ENCODE peak calls at places on chromosomes 3 and 15, in ten cellular contexts. One of them, this sample, is unnamed.

GRCh38 chr3:2261747-2262146 is 163.1 kb downstream of the CNTN4 start:
- DNase-seq in HuH-7.5: no peak
- DNase-seq in NCI-H1092: no peak
- DNase-seq in T-helper 2 cell: no peak
- DNase-seq in OCI-LY7: no peak
- DNase-seq in ureter: no peak
- DNase-seq in NCI-H524: no peak
- DNase-seq in AML-193: no peak
- DNase-seq in NCI-H1105 treated with DMSO at 0.1 percent for 48 hours: no peak
- DNase-seq in MM.1S: no peak
- DNase-seq in this sample: no peak

GRCh38 chr15:79004336-79004735 is 59.5 kb upstream of the CTSH start:
- DNase-seq in NCI-H1105 treated with DMSO at 0.1 percent for 48 hours: no peak
- DNase-seq in AML-193: peak
- DNase-seq in HuH-7.5: no peak
- DNase-seq in MM.1S: no peak
- DNase-seq in T-helper 2 cell: no peak
- DNase-seq in OCI-LY7: peak
- DNase-seq in NCI-H1092: no peak
- DNase-seq in ureter: no peak
- DNase-seq in NCI-H524: no peak
- DNase-seq in this sample: no peak

GRCh38 chr3:66991478-66991877 is 6.6 kb upstream of the KBTBD8 start:
- DNase-seq in NCI-H524: no peak
- DNase-seq in NCI-H1092: no peak
- DNase-seq in HuH-7.5: no peak
- DNase-seq in OCI-LY7: no peak
- DNase-seq in AML-193: peak
- DNase-seq in MM.1S: no peak
- DNase-seq in NCI-H1105 treated with DMSO at 0.1 percent for 48 hours: no peak
- DNase-seq in T-helper 2 cell: no peak
- DNase-seq in ureter: no peak
- DNase-seq in this sample: no peak

GRCh38 chr15:65194826-65195541 is 9.8 kb upstream of the CLPX start:
- DNase-seq in ureter: no peak
- DNase-seq in AML-193: no peak
- DNase-seq in OCI-LY7: no peak
- DNase-seq in HuH-7.5: no peak
- DNase-seq in MM.1S: no peak
- DNase-seq in NCI-H1092: no peak
- DNase-seq in NCI-H1105 treated with DMSO at 0.1 percent for 48 hours: no peak
- DNase-seq in NCI-H524: peak
- DNase-seq in T-helper 2 cell: no peak
- DNase-seq in this sample: no peak

GRCh38 chr15:58077427-58077826 is 11.9 kb upstream of the ALDH1A2 start:
- DNase-seq in NCI-H1092: no peak
- DNase-seq in OCI-LY7: peak
- DNase-seq in T-helper 2 cell: no peak
- DNase-seq in HuH-7.5: no peak
- DNase-seq in MM.1S: peak
- DNase-seq in NCI-H524: no peak
- DNase-seq in NCI-H1105 treated with DMSO at 0.1 percent for 48 hours: peak
- DNase-seq in AML-193: peak
- DNase-seq in ureter: no peak
- DNase-seq in this sample: no peak

GRCh38 chr15:47188766-47189507 is 528.4 kb upstream of the SEMA6D start:
- DNase-seq in NCI-H1092: no peak
- DNase-seq in ureter: no peak
- DNase-seq in NCI-H1105 treated with DMSO at 0.1 percent for 48 hours: peak
- DNase-seq in T-helper 2 cell: no peak
- DNase-seq in NCI-H524: no peak
- DNase-seq in MM.1S: no peak
- DNase-seq in OCI-LY7: no peak
- DNase-seq in AML-193: no peak
- DNase-seq in HuH-7.5: no peak
- DNase-seq in this sample: no peak

GRCh38 chr3:95343767-95344166 is 1280.9 kb downstream of the NSUN3 start:
- DNase-seq in NCI-H1092: no peak
- DNase-seq in NCI-H1105 treated with DMSO at 0.1 percent for 48 hours: no peak
- DNase-seq in HuH-7.5: no peak
- DNase-seq in OCI-LY7: no peak
- DNase-seq in ureter: no peak
- DNase-seq in AML-193: no peak
- DNase-seq in T-helper 2 cell: no peak
- DNase-seq in NCI-H524: peak
- DNase-seq in MM.1S: peak
- DNase-seq in this sample: no peak

GRCh38 chr3:88385090-88385489 is 235.3 kb downstream of the C3orf38 start:
- DNase-seq in ureter: no peak
- DNase-seq in OCI-LY7: no peak
- DNase-seq in NCI-H1092: no peak
- DNase-seq in MM.1S: peak
- DNase-seq in HuH-7.5: no peak
- DNase-seq in NCI-H1105 treated with DMSO at 0.1 percent for 48 hours: no peak
- DNase-seq in AML-193: no peak
- DNase-seq in T-helper 2 cell: no peak
- DNase-seq in NCI-H524: no peak
- DNase-seq in this sample: no peak

GRCh38 chr3:12947504-12948369 is 106.4 kb upstream of the RPL32 start:
- DNase-seq in ureter: peak
- DNase-seq in NCI-H1092: no peak
- DNase-seq in MM.1S: no peak
- DNase-seq in HuH-7.5: peak
- DNase-seq in NCI-H524: no peak
- DNase-seq in AML-193: no peak
- DNase-seq in NCI-H1105 treated with DMSO at 0.1 percent for 48 hours: no peak
- DNase-seq in T-helper 2 cell: no peak
- DNase-seq in OCI-LY7: no peak
- DNase-seq in this sample: no peak

GRCh38 chr3:129112308-129113052 is 9.1 kb downstream of the RAB43 start:
- DNase-seq in T-helper 2 cell: no peak
- DNase-seq in HuH-7.5: no peak
- DNase-seq in ureter: no peak
- DNase-seq in AML-193: peak
- DNase-seq in NCI-H1105 treated with DMSO at 0.1 percent for 48 hours: no peak
- DNase-seq in NCI-H1092: no peak
- DNase-seq in OCI-LY7: peak
- DNase-seq in MM.1S: no peak
- DNase-seq in NCI-H524: no peak
- DNase-seq in this sample: no peak

GRCh38 chr3:17491601-17492000 is 250.8 kb downstream of the TBC1D5 start:
- DNase-seq in NCI-H524: no peak
- DNase-seq in MM.1S: no peak
- DNase-seq in T-helper 2 cell: no peak
- DNase-seq in NCI-H1092: no peak
- DNase-seq in ureter: no peak
- DNase-seq in NCI-H1105 treated with DMSO at 0.1 percent for 48 hours: no peak
- DNase-seq in OCI-LY7: no peak
- DNase-seq in HuH-7.5: no peak
- DNase-seq in AML-193: no peak
- DNase-seq in this sample: no peak

GRCh38 chr3:157573780-157574378 is 70.7 kb upstream of the VEPH1 start:
- DNase-seq in NCI-H524: no peak
- DNase-seq in NCI-H1105 treated with DMSO at 0.1 percent for 48 hours: no peak
- DNase-seq in T-helper 2 cell: no peak
- DNase-seq in OCI-LY7: no peak
- DNase-seq in AML-193: no peak
- DNase-seq in HuH-7.5: no peak
- DNase-seq in NCI-H1092: no peak
- DNase-seq in MM.1S: no peak
- DNase-seq in ureter: no peak
- DNase-seq in this sample: no peak

GRCh38 chr15:40637221-40637745 is 43.2 kb downstream of the KNL1 start:
- DNase-seq in HuH-7.5: no peak
- DNase-seq in NCI-H1092: no peak
- DNase-seq in NCI-H1105 treated with DMSO at 0.1 percent for 48 hours: no peak
- DNase-seq in OCI-LY7: no peak
- DNase-seq in MM.1S: no peak
- DNase-seq in T-helper 2 cell: no peak
- DNase-seq in ureter: no peak
- DNase-seq in NCI-H524: no peak
- DNase-seq in AML-193: no peak
- DNase-seq in this sample: no peak

GRCh38 chr3:28980631-28981030 is 300.2 kb upstream of the RBMS3 start:
- DNase-seq in NCI-H1092: no peak
- DNase-seq in NCI-H1105 treated with DMSO at 0.1 percent for 48 hours: no peak
- DNase-seq in T-helper 2 cell: no peak
- DNase-seq in NCI-H524: no peak
- DNase-seq in ureter: no peak
- DNase-seq in HuH-7.5: no peak
- DNase-seq in AML-193: no peak
- DNase-seq in OCI-LY7: no peak
- DNase-seq in MM.1S: no peak
- DNase-seq in this sample: no peak

GRCh38 chr15:38828031-38828532 is 263.5 kb upstream of the RASGRP1 start:
- DNase-seq in T-helper 2 cell: no peak
- DNase-seq in OCI-LY7: no peak
- DNase-seq in NCI-H524: no peak
- DNase-seq in HuH-7.5: no peak
- DNase-seq in MM.1S: no peak
- DNase-seq in NCI-H1105 treated with DMSO at 0.1 percent for 48 hours: no peak
- DNase-seq in ureter: no peak
- DNase-seq in NCI-H1092: no peak
- DNase-seq in AML-193: no peak
- DNase-seq in this sample: no peak

GRCh38 chr3:11001020-11001657 is 8.6 kb downstream of the SLC6A1 start:
- DNase-seq in AML-193: no peak
- DNase-seq in T-helper 2 cell: no peak
- DNase-seq in OCI-LY7: no peak
- DNase-seq in HuH-7.5: peak
- DNase-seq in ureter: no peak
- DNase-seq in NCI-H524: no peak
- DNase-seq in MM.1S: no peak
- DNase-seq in NCI-H1105 treated with DMSO at 0.1 percent for 48 hours: no peak
- DNase-seq in NCI-H1092: no peak
- DNase-seq in this sample: no peak

This sample was measured in CD4-positive, alpha-beta T cell.